ENCODE peak calls at places on chromosomes 4 and X, in six cellular contexts. I, V, L, N, J and Y are unnamed samples.

GRCh38 chrX:64394874-64395567 is at the start of gene MTMR8:
- DNase-seq in N (peak), I (peak), L (peak), J (peak), V (peak), Y (peak)

GRCh38 chr4:57061395-57061794 is 48.8 kb downstream of the IGFBP7 start:
- DNase-seq in J (no peak), N (no peak), I (no peak), L (no peak), V (no peak), Y (no peak)

GRCh38 chr4:148216866-148217814 is 225.1 kb downstream of the NR3C2 start:
- DNase-seq in I (no peak), J (no peak), L (no peak), V (no peak), N (no peak), Y (no peak)

GRCh38 chr4:82833696-82834313 is 35.2 kb upstream of the SCD5 start:
- DNase-seq in V (no peak), I (peak), L (no peak), J (no peak), N (no peak), Y (no peak)

GRCh38 chr4:134202557-134202956 is 968 bp upstream of the PABPC4L start:
- DNase-seq in V (no peak), L (no peak), I (no peak), N (no peak), J (peak), Y (no peak)

GRCh38 chr4:87219648-87220093 is 747 bp downstream of the KLHL8 start:
- DNase-seq in L (peak), N (peak), I (peak), V (peak), J (peak), Y (peak)

GRCh38 chrX:134435894-134436293 is 24.1 kb upstream of the HPRT1 start:
- DNase-seq in L (no peak), N (no peak), V (no peak), I (no peak), J (no peak), Y (no peak)

GRCh38 chr4:156961241-156962068 is 10.1 kb downstream of the PDGFC start:
- DNase-seq in V (no peak), I (no peak), J (no peak), L (no peak), N (no peak), Y (no peak)

GRCh38 chrX:115147220-115147619 is 42.0 kb upstream of the RBMXL3 start:
- DNase-seq in V (no peak), J (no peak), I (peak), N (no peak), L (no peak), Y (peak)

GRCh38 chr4:152356428-152357034 is 179.4 kb downstream of the FBXW7 start:
- DNase-seq in N (no peak), I (no peak), L (no peak), V (no peak), J (no peak), Y (no peak)

GRCh38 chr4:101724093-101724492 is 66.4 kb upstream of the BANK1 start:
- DNase-seq in V (no peak), J (no peak), L (no peak), N (no peak), I (no peak), Y (no peak)

GRCh38 chr4:87832669-87833068 is at the start of gene MEPE:
- DNase-seq in N (no peak), J (no peak), L (no peak), V (no peak), I (no peak), Y (no peak)

GRCh38 chr4:141501931-141502330 is 134.5 kb upstream of the IL15 start:
- DNase-seq in L (no peak), J (no peak), V (no peak), N (no peak), I (no peak), Y (no peak)

GRCh38 chr4:146654976-146655761 is 16.5 kb downstream of the POU4F2 start:
- DNase-seq in V (no peak), N (no peak), I (no peak), J (no peak), L (no peak), Y (no peak)

GRCh38 chrX:143580266-143580665 is 55.6 kb downstream of the SLITRK4 start:
- DNase-seq in J (no peak), L (no peak), N (no peak), I (no peak), V (no peak), Y (peak)

GRCh38 chrX:47859686-47860085 is 23.0 kb downstream of the ZNF81 start:
- DNase-seq in V (no peak), L (no peak), N (no peak), I (no peak), J (no peak), Y (no peak)

GRCh38 chr4:75995727-75996126 is 5.0 kb upstream of the SDAD1 start:
- DNase-seq in L (no peak), I (peak), N (peak), V (no peak), J (no peak), Y (peak)

DNA sequence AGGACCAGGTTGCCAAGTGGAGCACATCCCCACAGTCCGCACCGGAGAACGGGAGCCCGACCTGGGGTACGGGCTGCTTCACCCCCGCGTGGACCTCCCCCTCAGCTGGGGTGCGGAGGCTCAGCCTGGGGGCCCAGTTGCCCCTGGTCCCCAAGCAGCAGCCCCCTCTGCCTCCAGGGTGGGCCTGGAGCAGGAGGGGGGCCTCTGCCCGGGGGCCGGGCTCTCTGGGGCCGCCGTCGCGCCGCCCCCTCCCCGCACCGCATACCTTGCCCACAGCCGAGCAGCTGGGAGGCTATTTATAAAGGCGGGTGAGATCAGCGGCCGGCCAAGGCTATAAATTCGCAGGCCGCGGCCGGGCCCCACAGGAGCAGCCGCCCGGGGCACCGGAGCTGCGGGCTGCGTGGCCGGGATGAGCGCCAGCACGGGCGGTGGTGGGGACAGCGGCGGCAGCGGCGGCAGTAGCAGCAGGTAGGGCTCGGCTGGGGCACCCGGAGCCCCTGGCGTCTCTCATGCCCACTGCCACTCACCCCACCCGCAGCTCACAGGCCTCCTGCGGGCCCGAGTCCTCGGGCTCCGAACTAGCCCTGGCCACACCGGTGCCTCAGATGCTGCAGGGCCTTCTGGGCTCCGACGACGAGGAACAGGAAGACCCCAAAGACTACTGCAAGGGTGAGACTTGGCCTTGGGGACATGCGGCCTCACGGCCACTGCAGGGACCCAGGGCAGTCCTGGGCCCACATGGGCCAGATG is at the start of gene SRPK3:
- DNase-seq in I (no peak), V (no peak), L (no peak), N (no peak), J (no peak), Y (peak)
- TF ChIP-seq POLR2A in I (no peak), V (no peak), L (no peak), N (no peak), J (no peak), Y (no peak)

GRCh38 chrX:57652705-57653104 is 27.4 kb downstream of the NLRP2B start:
- DNase-seq in L (no peak), I (no peak), V (no peak), N (no peak), J (no peak), Y (no peak)
- TF ChIP-seq CTCF in L (no peak), I (no peak), V (no peak), N (no peak), J (no peak), Y (no peak)

GRCh38 chrX:43971966-43972961 is 926 bp downstream of the NDP start:
- DNase-seq in N (no peak), V (no peak), L (no peak), I (no peak), J (no peak), Y (no peak)
- H3K4me3 ChIP-seq in N (no peak), V (peak), L (peak), I (no peak), J (peak), Y (no peak)

GRCh38 chr4:183098080-183098722 is 856 bp upstream of the WWC2 start:
- DNase-seq in J (peak), L (no peak), I (peak), V (peak), N (peak), Y (no peak)
- TF ChIP-seq POLR2A in J (no peak), L (no peak), I (no peak), V (no peak), N (no peak), Y (no peak)

GRCh38 chr4:167986044-167986443 is 106.3 kb upstream of the ANXA10 start:
- DNase-seq in L (no peak), J (peak), V (no peak), I (no peak), N (no peak), Y (no peak)

GRCh38 chr4:167987285-167987684 is 105.1 kb upstream of the ANXA10 start:
- DNase-seq in N (no peak), I (no peak), L (no peak), V (no peak), J (no peak), Y (no peak)

GRCh38 chr4:167985565-167985964 is 106.8 kb upstream of the ANXA10 start:
- DNase-seq in L (no peak), N (no peak), V (no peak), J (peak), I (no peak), Y (no peak)

DNA sequence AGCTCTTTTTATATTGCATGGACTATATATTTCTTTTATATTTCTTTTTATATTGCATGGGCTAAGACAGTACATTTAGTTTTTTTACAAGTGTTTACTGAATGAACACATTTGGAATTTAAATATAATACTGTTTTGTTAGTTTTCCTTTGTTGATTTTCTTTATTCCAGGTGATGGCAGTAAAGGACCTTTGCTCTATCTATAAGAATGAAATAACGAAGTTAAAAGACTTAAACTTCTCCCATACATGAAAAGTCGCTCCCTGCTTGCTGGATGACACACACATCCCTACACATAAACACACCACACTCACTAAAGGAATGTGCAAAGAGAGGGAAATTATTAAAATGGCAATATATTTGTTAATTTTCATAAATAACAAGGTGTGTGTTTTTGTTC is 102.5 kb upstream of the ANXA10 start:
- DNase-seq in N (no peak), J (no peak), L (no peak), I (peak), V (no peak), Y (no peak)
- TF ChIP-seq CTCF in N (no peak), J (no peak), L (no peak), I (peak), V (no peak), Y (no peak)

DNA sequence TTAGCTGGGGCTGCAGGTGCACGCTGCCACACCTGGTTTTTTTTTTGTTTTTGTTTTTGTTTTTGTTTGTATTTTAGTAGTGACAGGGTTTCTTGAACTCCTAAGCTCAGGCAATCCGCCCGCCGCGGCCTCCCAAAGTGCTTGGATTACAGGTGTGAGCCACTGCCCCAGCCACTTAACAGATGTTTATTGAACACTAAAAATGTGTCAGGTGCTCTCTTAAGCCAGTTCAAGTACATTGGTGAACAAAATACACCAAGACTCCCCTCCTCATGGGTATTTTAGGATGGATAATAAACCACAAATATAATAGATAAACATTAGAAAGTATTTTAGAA is 69.9 kb downstream of the TRAPPC11 start:
- DNase-seq in I (no peak), N (no peak), V (no peak), L (no peak), J (no peak), Y (no peak)
- H3K4me3 ChIP-seq in I (no peak), N (no peak), V (no peak), L (no peak), J (no peak), Y (no peak)

GRCh38 chr4:1856071-1856919 is at the start of gene LETM1:
- DNase-seq in L (peak), I (peak), V (peak), J (peak), N (peak), Y (peak)
- TF ChIP-seq POLR2A in L (peak), I (peak), V (peak), J (no peak), N (peak), Y (peak)